ENCODE peak calls at places on chromosomes 4 and X, in five cellular contexts. One of them, this sample, is unnamed.

GRCh38 chr4:57078685-57079521 is 31.3 kb downstream of the IGFBP7 start:
- DNase-seq in naive thymus-derived CD8-positive, alpha-beta T cell: no peak
- DNase-seq in HuH-7.5: no peak
- DNase-seq in fibroblast of mammary gland: no peak
- DNase-seq in activated naive CD8-positive, alpha-beta T cell treated with anti-CD3 and anti-CD28 coated beads, Interleukin-2, amount 50 U/mL, for 24 hours: no peak
- DNase-seq in this sample: no peak

GRCh38 chrX:130028196-130028595 is 45.8 kb downstream of the BCORL1 start:
- DNase-seq in naive thymus-derived CD8-positive, alpha-beta T cell: peak
- DNase-seq in HuH-7.5: peak
- DNase-seq in fibroblast of mammary gland: peak
- DNase-seq in activated naive CD8-positive, alpha-beta T cell treated with anti-CD3 and anti-CD28 coated beads, Interleukin-2, amount 50 U/mL, for 24 hours: peak
- DNase-seq in this sample: peak

GRCh38 chrX:97050413-97050812 is 166.7 kb downstream of the RPA4 start:
- DNase-seq in naive thymus-derived CD8-positive, alpha-beta T cell: no peak
- DNase-seq in HuH-7.5: no peak
- DNase-seq in fibroblast of mammary gland: peak
- DNase-seq in activated naive CD8-positive, alpha-beta T cell treated with anti-CD3 and anti-CD28 coated beads, Interleukin-2, amount 50 U/mL, for 24 hours: no peak
- DNase-seq in this sample: no peak

GRCh38 chr4:128924951-128925350 is 115.5 kb downstream of the JADE1 start:
- DNase-seq in naive thymus-derived CD8-positive, alpha-beta T cell: no peak
- DNase-seq in HuH-7.5: no peak
- DNase-seq in fibroblast of mammary gland: peak
- DNase-seq in activated naive CD8-positive, alpha-beta T cell treated with anti-CD3 and anti-CD28 coated beads, Interleukin-2, amount 50 U/mL, for 24 hours: no peak
- DNase-seq in this sample: no peak

GRCh38 chr4:138111462-138112000 is 130.6 kb downstream of the SLC7A11 start:
- DNase-seq in naive thymus-derived CD8-positive, alpha-beta T cell: no peak
- DNase-seq in HuH-7.5: no peak
- DNase-seq in fibroblast of mammary gland: no peak
- DNase-seq in activated naive CD8-positive, alpha-beta T cell treated with anti-CD3 and anti-CD28 coated beads, Interleukin-2, amount 50 U/mL, for 24 hours: no peak
- DNase-seq in this sample: no peak

GRCh38 chrX:19544693-19545305 is 29.5 kb upstream of the MAP3K15 start:
- DNase-seq in naive thymus-derived CD8-positive, alpha-beta T cell: peak
- DNase-seq in HuH-7.5: peak
- DNase-seq in fibroblast of mammary gland: peak
- DNase-seq in activated naive CD8-positive, alpha-beta T cell treated with anti-CD3 and anti-CD28 coated beads, Interleukin-2, amount 50 U/mL, for 24 hours: peak
- DNase-seq in this sample: no peak

GRCh38 chrX:133171962-133172708 is 46.0 kb downstream of the TFDP3 start:
- DNase-seq in naive thymus-derived CD8-positive, alpha-beta T cell: no peak
- DNase-seq in HuH-7.5: no peak
- DNase-seq in fibroblast of mammary gland: peak
- DNase-seq in activated naive CD8-positive, alpha-beta T cell treated with anti-CD3 and anti-CD28 coated beads, Interleukin-2, amount 50 U/mL, for 24 hours: no peak
- DNase-seq in this sample: no peak

GRCh38 chrX:13190051-13190450 is 129.8 kb downstream of the ATXN3L start:
- DNase-seq in naive thymus-derived CD8-positive, alpha-beta T cell: no peak
- DNase-seq in HuH-7.5: no peak
- DNase-seq in fibroblast of mammary gland: no peak
- DNase-seq in activated naive CD8-positive, alpha-beta T cell treated with anti-CD3 and anti-CD28 coated beads, Interleukin-2, amount 50 U/mL, for 24 hours: no peak
- DNase-seq in this sample: no peak

GRCh38 chr4:134089885-134090284 is 111.7 kb downstream of the PABPC4L start:
- DNase-seq in naive thymus-derived CD8-positive, alpha-beta T cell: no peak
- DNase-seq in HuH-7.5: no peak
- DNase-seq in fibroblast of mammary gland: no peak
- DNase-seq in activated naive CD8-positive, alpha-beta T cell treated with anti-CD3 and anti-CD28 coated beads, Interleukin-2, amount 50 U/mL, for 24 hours: no peak
- DNase-seq in this sample: no peak

GRCh38 chrX:147735364-147735763 is 176.4 kb upstream of the FMR1 start:
- DNase-seq in naive thymus-derived CD8-positive, alpha-beta T cell: no peak
- DNase-seq in HuH-7.5: no peak
- DNase-seq in fibroblast of mammary gland: no peak
- DNase-seq in activated naive CD8-positive, alpha-beta T cell treated with anti-CD3 and anti-CD28 coated beads, Interleukin-2, amount 50 U/mL, for 24 hours: no peak
- DNase-seq in this sample: no peak

GRCh38 chr4:127210877-127211276 is 421.9 kb upstream of the INTU start:
- DNase-seq in naive thymus-derived CD8-positive, alpha-beta T cell: no peak
- DNase-seq in HuH-7.5: no peak
- DNase-seq in fibroblast of mammary gland: no peak
- DNase-seq in activated naive CD8-positive, alpha-beta T cell treated with anti-CD3 and anti-CD28 coated beads, Interleukin-2, amount 50 U/mL, for 24 hours: no peak
- DNase-seq in this sample: no peak

GRCh38 chr4:94345267-94345666 is 2.6 kb upstream of the HPGDS start:
- DNase-seq in naive thymus-derived CD8-positive, alpha-beta T cell: no peak
- DNase-seq in HuH-7.5: no peak
- DNase-seq in fibroblast of mammary gland: no peak
- DNase-seq in activated naive CD8-positive, alpha-beta T cell treated with anti-CD3 and anti-CD28 coated beads, Interleukin-2, amount 50 U/mL, for 24 hours: no peak
- DNase-seq in this sample: no peak

GRCh38 chr4:166017804-166018203 is 144.8 kb downstream of the TLL1 start:
- DNase-seq in naive thymus-derived CD8-positive, alpha-beta T cell: no peak
- DNase-seq in HuH-7.5: no peak
- DNase-seq in fibroblast of mammary gland: no peak
- DNase-seq in activated naive CD8-positive, alpha-beta T cell treated with anti-CD3 and anti-CD28 coated beads, Interleukin-2, amount 50 U/mL, for 24 hours: no peak
- DNase-seq in this sample: no peak

GRCh38 chr4:38678078-38678477 is 14.1 kb downstream of the KLF3 start:
- DNase-seq in naive thymus-derived CD8-positive, alpha-beta T cell: no peak
- DNase-seq in HuH-7.5: no peak
- DNase-seq in fibroblast of mammary gland: peak
- DNase-seq in activated naive CD8-positive, alpha-beta T cell treated with anti-CD3 and anti-CD28 coated beads, Interleukin-2, amount 50 U/mL, for 24 hours: no peak
- DNase-seq in this sample: no peak

GRCh38 chr4:102469806-102470205 is 31.4 kb upstream of the NFKB1 start:
- DNase-seq in naive thymus-derived CD8-positive, alpha-beta T cell: no peak
- DNase-seq in HuH-7.5: no peak
- DNase-seq in fibroblast of mammary gland: no peak
- DNase-seq in activated naive CD8-positive, alpha-beta T cell treated with anti-CD3 and anti-CD28 coated beads, Interleukin-2, amount 50 U/mL, for 24 hours: no peak
- DNase-seq in this sample: no peak

GRCh38 chr4:185513489-185514181 is 21.7 kb downstream of the PDLIM3 start:
- DNase-seq in naive thymus-derived CD8-positive, alpha-beta T cell: peak
- DNase-seq in HuH-7.5: peak
- DNase-seq in fibroblast of mammary gland: peak
- DNase-seq in activated naive CD8-positive, alpha-beta T cell treated with anti-CD3 and anti-CD28 coated beads, Interleukin-2, amount 50 U/mL, for 24 hours: peak
- DNase-seq in this sample: no peak